ENCODE peak calls at places on chromosomes 2 and 18, in ten cellular contexts. D, P, M, L, Y, I, X, A, G and O are unnamed samples.

GRCh38 chr18:70132999-70133398 is 72.5 kb downstream of the RTTN start:
- DNase-seq in G (peak; percentile 71), P (peak; percentile 95), L (peak; percentile 95), X (peak; percentile 95), A (peak; percentile 80), D (no peak), M (peak; percentile 94), Y (no peak), I (peak; percentile 86), O (peak; percentile 83)

GRCh38 chr2:152546230-152546837 is 170.9 kb downstream of the PRPF40A start:
- DNase-seq in I (no peak), D (no peak), L (no peak), X (no peak), P (no peak), G (no peak), Y (no peak), A (no peak), M (no peak), O (no peak)

GRCh38 chr2:237413293-237414055 is 490 bp downstream of the COL6A3 start:
- DNase-seq in M (peak; percentile 48), Y (no peak), L (no peak), D (no peak), X (peak; percentile 31), I (no peak), A (peak; percentile 53), P (peak; percentile 63), G (peak; percentile 37), O (no peak)

GRCh38 chr18:74453642-74454198 is 3.4 kb downstream of the DIPK1C start:
- DNase-seq in L (no peak), I (no peak), M (no peak), Y (no peak), X (no peak), P (no peak), G (no peak), A (no peak), D (peak; percentile 43), O (no peak)

GRCh38 chr18:32735781-32736180 is 37.0 kb downstream of the KLHL14 start:
- DNase-seq in P (peak; percentile 35), Y (no peak), X (peak; percentile 60), L (peak; percentile 79), G (no peak), D (no peak), M (peak; percentile 68), A (no peak), I (no peak), O (no peak)

GRCh38 chr2:2641541-2642410 is 310.7 kb upstream of the MYT1L start:
- DNase-seq in G (no peak), X (no peak), Y (no peak), D (no peak), A (no peak), M (no peak), L (no peak), P (no peak), I (no peak), O (no peak)

GRCh38 chr2:238325694-238326093 is 5.4 kb downstream of the TRAF3IP1 start:
- DNase-seq in L (no peak), P (no peak), X (no peak), A (no peak), G (no peak), I (no peak), D (no peak), Y (no peak), M (no peak), O (no peak)

GRCh38 chr2:188303363-188304031 is 11.8 kb downstream of the GULP1 start:
- DNase-seq in A (peak; percentile 41), P (peak; percentile 84), G (peak; percentile 15), Y (no peak), M (peak; percentile 41), X (no peak), L (peak; percentile 37), D (peak; percentile 73), I (no peak), O (peak; percentile 57)

GRCh38 chr2:99819766-99820165 is 322.6 kb downstream of the AFF3 start:
- DNase-seq in I (no peak), A (no peak), M (no peak), G (no peak), P (no peak), L (no peak), D (peak; percentile 28), X (peak; percentile 12), Y (no peak), O (peak; percentile 26)

GRCh38 chr2:15069149-15069548 is 436.6 kb downstream of the LRATD1 start:
- DNase-seq in A (peak; percentile 62), Y (no peak), M (no peak), G (no peak), D (peak; percentile 54), P (peak; percentile 17), L (no peak), I (no peak), X (peak; percentile 55), O (no peak)

GRCh38 chr2:31415421-31415820 is 879 bp upstream of the XDH start:
- DNase-seq in P (peak; percentile 82), L (no peak), G (no peak), Y (no peak), M (no peak), X (no peak), A (no peak), I (no peak), D (no peak), O (no peak)

GRCh38 chr2:160142472-160142871 is 57.6 kb downstream of the ITGB6 start:
- DNase-seq in A (no peak), P (no peak), M (no peak), L (peak; percentile 27), D (no peak), G (no peak), X (peak; percentile 13), I (no peak), Y (no peak), O (no peak)